ENCODE peak calls at places on chromosomes 12 and 14, in eight cellular contexts. P, O, Y, B, I, A, V and W are unnamed samples.
A peak's percentile ranks its signal among the peaks of the same experiment; 100 is the strongest.

GRCh38 chr12:121184984-121185894 is 24.7 kb upstream of the P2RX4 start:
- DNase-seq in Y (no peak), A (no peak), B (no peak), O (peak; percentile 46), I (no peak), P (no peak), V (no peak), W (no peak)

GRCh38 chr12:44847888-44848770 is 28.0 kb downstream of the NELL2 start:
- DNase-seq in I (no peak), Y (no peak), O (no peak), P (no peak), A (no peak), V (peak; percentile 77), B (no peak), W (no peak)

GRCh38 chr12:44174053-44174452 is 338.2 kb downstream of the TMEM117 start:
- DNase-seq in B (no peak), I (no peak), P (no peak), Y (no peak), A (no peak), O (no peak), V (no peak), W (no peak)

GRCh38 chr12:12600659-12601058 is 11.0 kb upstream of the CREBL2 start:
- DNase-seq in B (no peak), I (no peak), Y (no peak), V (no peak), P (no peak), A (peak; percentile 65), O (no peak), W (no peak)

GRCh38 chr12:10615532-10615931 is 2.1 kb upstream of the MAGOHB start:
- DNase-seq in V (no peak), A (no peak), I (no peak), P (no peak), O (no peak), B (no peak), Y (no peak), W (no peak)

GRCh38 chr14:68451676-68452387 is 341.0 kb downstream of the ZFP36L1 start:
- DNase-seq in Y (no peak), V (no peak), A (no peak), O (no peak), I (no peak), P (peak; percentile 97), B (no peak), W (no peak)

GRCh38 chr14:39145266-39145966 is 24.7 kb downstream of the TRAPPC6B start:
- DNase-seq in V (no peak), A (no peak), I (no peak), Y (no peak), O (no peak), P (no peak), B (no peak), W (no peak)

GRCh38 chr12:52180971-52181628 is 10.7 kb downstream of the KRT80 start:
- DNase-seq in P (no peak), I (no peak), B (no peak), V (no peak), A (no peak), Y (no peak), O (no peak), W (no peak)

GRCh38 chr14:31950760-31951637 is 126.1 kb upstream of the ARHGAP5 start:
- DNase-seq in Y (peak; percentile 67), O (no peak), I (peak; percentile 35), B (peak; percentile 64), A (peak; percentile 21), V (peak; percentile 80), P (peak; percentile 39), W (peak; percentile 20)

GRCh38 chr12:401235-402126 is at the start of gene CCDC77:
- DNase-seq in A (peak; percentile 92), I (peak; percentile 95), O (peak; percentile 92), Y (peak; percentile 91), V (peak; percentile 94), B (peak; percentile 92), P (peak; percentile 86), W (peak; percentile 91)

GRCh38 chr12:57094194-57095160 is 5.6 kb downstream of the NAB2 start:
- DNase-seq in P (no peak), A (no peak), O (no peak), B (peak; percentile 3), I (no peak), V (no peak), Y (no peak), W (no peak)

GRCh38 chr12:99649551-99649950 is 2.0 kb downstream of the GARIN6 start:
- DNase-seq in B (no peak), P (no peak), V (no peak), A (no peak), I (peak; percentile 18), Y (no peak), O (no peak), W (no peak)

GRCh38 chr12:39807043-39807442 is 187.4 kb upstream of the ABCD2 start:
- DNase-seq in P (no peak), V (no peak), B (no peak), Y (no peak), A (no peak), I (peak; percentile 15), O (no peak), W (no peak)

DNA sequence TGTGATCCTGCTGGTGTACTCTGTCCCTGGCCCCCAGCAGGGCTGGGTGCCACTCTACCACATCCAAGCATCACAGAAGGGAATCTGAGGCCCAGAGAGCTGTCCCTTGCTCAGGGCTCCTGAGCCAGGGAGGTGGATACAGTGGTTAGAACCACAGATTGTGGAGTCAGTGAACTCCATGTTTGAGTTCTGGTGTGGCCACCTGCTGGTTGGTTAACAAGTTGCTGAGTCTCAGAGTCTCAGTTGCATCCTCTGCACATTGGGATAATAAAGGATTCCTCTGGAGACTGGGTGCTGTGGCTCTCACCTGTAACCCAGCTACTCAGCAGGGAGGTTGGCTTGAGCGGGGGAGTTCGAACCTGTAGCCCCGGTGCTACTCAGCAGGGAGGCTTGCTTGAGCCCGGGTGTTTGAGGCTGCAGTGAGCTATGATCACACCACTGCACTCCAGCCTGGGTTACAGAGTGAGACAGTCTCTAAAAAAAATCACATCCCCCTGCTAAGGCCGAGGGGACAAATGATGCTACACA is 39.4 kb downstream of the MVK start:
- DNase-seq in B (no peak), V (no peak), I (no peak), P (peak; percentile 8), A (no peak), Y (no peak), O (no peak), W (no peak)
- TF ChIP-seq CTCF in B (no peak), V (no peak), I (peak; percentile 41), P (peak; percentile 47), A (no peak), Y (peak; percentile 13), O (no peak), W (peak; percentile 45)

GRCh38 chr12:4435537-4435936 is 10.1 kb downstream of the FGF6 start:
- DNase-seq in Y (no peak), O (no peak), B (no peak), V (no peak), I (no peak), A (no peak), P (no peak), W (no peak)
- TF ChIP-seq CTCF in Y (no peak), O (no peak), B (no peak), V (no peak), I (no peak), A (no peak), P (no peak), W (no peak)

DNA sequence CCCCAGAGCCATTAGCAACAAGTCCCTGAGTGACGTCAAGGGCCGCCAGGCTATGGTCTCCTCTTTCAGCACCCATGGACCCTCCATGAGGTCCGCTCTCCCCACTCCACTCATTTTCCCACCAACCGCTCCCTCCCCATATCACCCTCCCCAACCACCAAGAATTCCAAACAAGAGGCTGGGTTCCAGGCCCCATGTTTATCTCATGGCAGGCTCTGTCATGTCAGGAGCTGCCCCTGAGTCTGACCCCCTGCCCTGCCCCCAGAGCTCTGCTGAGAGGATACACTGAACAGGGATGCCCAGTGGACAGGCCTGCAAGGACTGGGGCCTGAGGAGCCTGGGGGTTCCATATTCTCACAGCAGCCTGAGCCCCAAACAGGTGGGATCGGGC is 21.6 kb upstream of the SMUG1 start:
- DNase-seq in Y (no peak), V (no peak), P (no peak), O (no peak), B (no peak), I (no peak), A (no peak), W (no peak)
- TF ChIP-seq CTCF in Y (no peak), V (no peak), P (no peak), O (no peak), B (no peak), I (no peak), A (no peak), W (no peak)

GRCh38 chr12:25401547-25402345 is 151.0 kb upstream of the KRAS start:
- DNase-seq in B (no peak), P (peak; percentile 26), A (no peak), I (no peak), V (no peak), Y (no peak), O (no peak), W (no peak)

DNA sequence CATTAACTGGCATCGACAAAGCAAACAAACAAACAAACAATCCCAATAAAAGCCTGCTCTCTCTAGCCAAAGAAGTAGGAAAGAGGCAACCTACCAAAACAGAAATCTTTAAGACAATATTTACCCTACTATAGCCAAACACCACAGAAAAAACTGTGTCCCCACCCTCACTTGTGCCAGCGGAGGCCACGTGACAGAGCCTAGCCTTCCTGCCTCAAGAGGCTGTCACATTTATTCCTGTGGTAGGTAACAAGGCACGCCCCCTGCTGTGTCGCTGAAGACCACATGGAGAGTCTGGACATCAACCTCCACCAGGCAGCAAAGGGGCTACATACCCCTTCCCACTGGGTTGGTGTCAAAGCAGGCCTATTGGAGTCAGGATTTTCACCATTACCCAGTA is 148.1 kb downstream of the LMNTD1 start:
- DNase-seq in B (peak; percentile 39), I (no peak), P (no peak), O (no peak), Y (no peak), A (no peak), V (no peak), W (no peak)
- TF ChIP-seq CTCF in B (no peak), I (no peak), P (no peak), O (no peak), Y (no peak), A (no peak), V (no peak), W (no peak)